ENCODE peak calls at places on chromosomes 12 and 14, in six cellular contexts. Y is left lung, D is dorsolateral prefrontal cortex, H is tibial artery, F is fibroblast of lung, G is A673. N is an unnamed sample.

GRCh38 chr12:4117386-4118016 is 156.1 kb upstream of the CCND2 start:
- DNase-seq in Y (no peak), D (no peak), H (no peak), F (no peak), G (no peak), N (peak; percentile 35)

GRCh38 chr12:59548930-59549329 is 46.9 kb upstream of the SLC16A7 start:
- DNase-seq in Y (no peak), D (no peak), H (no peak), F (no peak), G (no peak), N (no peak)

GRCh38 chr14:88790501-88791251 is 2.1 kb downstream of the EML5 start:
- DNase-seq in Y (no peak), D (no peak), H (no peak), F (no peak), G (no peak), N (no peak)

GRCh38 chr14:57487771-57488170 is 5.9 kb downstream of the CCDC198 start:
- DNase-seq in Y (no peak), D (no peak), H (no peak), F (peak; percentile 74), G (peak; percentile 34), N (no peak)

GRCh38 chr12:101455685-101456084 is 19.5 kb upstream of the SPIC start:
- DNase-seq in Y (no peak), D (no peak), H (no peak), F (no peak), G (peak; percentile 22), N (no peak)

GRCh38 chr14:105163040-105163742 is 5.4 kb downstream of the JAG2 start:
- DNase-seq in Y (no peak), D (no peak), H (no peak), F (no peak), G (peak; percentile 55), N (no peak)

GRCh38 chr12:63068857-63069442 is 82.1 kb downstream of the AVPR1A start:
- DNase-seq in Y (no peak), D (no peak), H (no peak), F (peak; percentile 67), G (peak; percentile 73), N (no peak)

GRCh38 chr12:12572659-12573058 is 10.0 kb upstream of the DUSP16 start:
- DNase-seq in Y (no peak), D (no peak), H (no peak), F (no peak), G (no peak), N (no peak)

GRCh38 chr14:63901434-63902085 is 48.8 kb downstream of the SYNE2 start:
- DNase-seq in Y (no peak), D (no peak), H (peak; percentile 28), F (peak; percentile 61), G (peak; percentile 31), N (no peak)

GRCh38 chr12:55929306-55929791 is 1.6 kb upstream of the DGKA start:
- DNase-seq in Y (no peak), D (no peak), H (no peak), F (no peak), G (no peak), N (no peak)

GRCh38 chr14:71320734-71321555 is 413.7 kb downstream of the PCNX1 start:
- DNase-seq in Y (peak; percentile 94), D (peak; percentile 59), H (peak; percentile 40), F (peak; percentile 72), G (peak; percentile 80), N (peak; percentile 86)

GRCh38 chr12:4320287-4320858 is 640 bp upstream of the TIGAR start:
- DNase-seq in Y (no peak), D (no peak), H (no peak), F (no peak), G (no peak), N (no peak)

GRCh38 chr14:88611878-88612277 is 49.0 kb downstream of the ZC3H14 start:
- DNase-seq in Y (no peak), D (no peak), H (no peak), F (peak; percentile 30), G (no peak), N (no peak)

GRCh38 chr14:104303705-104304425 is 165.5 kb downstream of the KIF26A start:
- DNase-seq in Y (peak; percentile 70), D (no peak), H (no peak), F (no peak), G (no peak), N (no peak)

GRCh38 chr14:30883508-30884294 is 9.3 kb downstream of the COCH start:
- DNase-seq in Y (no peak), D (no peak), H (no peak), F (no peak), G (no peak), N (no peak)

GRCh38 chr12:15794196-15794595 is 5.0 kb upstream of the EPS8 start:
- DNase-seq in Y (no peak), D (no peak), H (no peak), F (no peak), G (no peak), N (no peak)

GRCh38 chr12:3315201-3315661 is 175.8 kb upstream of the PRMT8 start:
- DNase-seq in Y (no peak), D (no peak), H (no peak), F (peak; percentile 78), G (no peak), N (no peak)

GRCh38 chr14:71454513-71455332 is 477.5 kb upstream of the RGS6 start:
- DNase-seq in Y (no peak), D (no peak), H (no peak), F (no peak), G (no peak), N (no peak)

GRCh38 chr12:76108356-76108755 is 23.9 kb upstream of the NAP1L1 start:
- DNase-seq in Y (no peak), D (no peak), H (no peak), F (no peak), G (no peak), N (no peak)

GRCh38 chr12:86948851-86949250 is 692.7 kb upstream of the MGAT4C start:
- DNase-seq in Y (no peak), D (no peak), H (no peak), F (peak; percentile 2), G (no peak), N (no peak)

GRCh38 chr14:74952697-74953484 is 2.5 kb downstream of the PGF start:
- DNase-seq in Y (peak; percentile 58), D (no peak), H (no peak), F (no peak), G (no peak), N (no peak)

GRCh38 chr14:36818794-36819384 is 157.2 kb downstream of the PAX9 start:
- DNase-seq in Y (no peak), D (no peak), H (no peak), F (peak; percentile 59), G (peak; percentile 40), N (no peak)

GRCh38 chr14:59771577-59771976 is 99.0 kb downstream of the RTN1 start:
- DNase-seq in Y (no peak), D (no peak), H (no peak), F (peak; percentile 87), G (peak; percentile 88), N (no peak)

GRCh38 chr14:94173885-94174621 is at the start of gene PPP4R4:
- DNase-seq in Y (peak; percentile 95), D (peak; percentile 74), H (peak; percentile 67), F (peak; percentile 72), G (peak; percentile 90), N (peak; percentile 77)

DNA sequence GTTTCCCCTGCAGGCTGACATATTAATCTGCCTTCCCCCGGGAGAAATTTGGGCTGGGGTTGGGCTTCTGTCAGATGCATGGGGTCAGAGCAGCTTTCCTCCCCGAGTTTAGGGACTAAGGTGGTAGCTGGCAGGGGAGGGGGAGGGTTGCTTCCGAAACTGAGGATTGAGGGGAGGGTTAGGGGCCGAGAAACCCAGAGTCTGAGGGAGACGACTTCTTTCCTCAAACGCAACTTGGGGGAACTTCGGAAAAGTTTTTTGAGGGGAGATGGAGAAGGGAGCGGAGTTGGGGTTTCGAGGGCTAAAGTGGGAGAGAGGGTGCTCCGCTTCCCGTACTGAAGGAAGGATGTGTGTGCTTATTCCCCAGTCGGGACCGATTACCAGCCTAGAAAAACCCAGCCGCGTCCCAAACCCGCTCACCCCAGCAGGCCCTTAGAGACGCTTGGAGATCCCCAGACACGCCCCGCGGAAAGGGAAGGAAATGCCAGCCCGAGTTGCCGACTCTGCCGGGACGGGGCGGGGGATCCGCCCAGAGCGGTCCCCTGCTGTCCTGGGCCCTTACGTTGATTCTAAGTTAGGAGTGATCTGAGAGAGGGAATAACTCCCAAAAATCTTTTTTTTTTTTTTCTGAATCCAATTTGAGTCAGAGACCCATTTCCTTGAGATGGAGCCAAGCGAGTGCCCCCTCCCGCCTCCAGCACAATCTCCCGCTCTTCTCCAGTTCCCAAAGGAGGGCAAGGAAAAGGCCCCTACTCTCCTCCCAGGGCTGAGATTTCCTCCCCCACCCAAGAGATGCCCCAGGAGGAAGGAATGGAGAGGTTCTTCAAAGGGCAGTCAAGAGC is 61.9 kb downstream of the SMUG1 start:
- DNase-seq in Y (no peak), D (no peak), H (peak; percentile 87), F (no peak), G (peak; percentile 77), N (peak; percentile 86)
- H3K4me3 ChIP-seq in Y (peak overlapping the region; percentile 39), D (no peak overlapping the region), H (peak overlapping the region; percentile 73), F (peak overlapping the region; percentile 67), G (peak overlapping the region; percentile 49), N (peak overlapping the region; percentile 95)

DNA sequence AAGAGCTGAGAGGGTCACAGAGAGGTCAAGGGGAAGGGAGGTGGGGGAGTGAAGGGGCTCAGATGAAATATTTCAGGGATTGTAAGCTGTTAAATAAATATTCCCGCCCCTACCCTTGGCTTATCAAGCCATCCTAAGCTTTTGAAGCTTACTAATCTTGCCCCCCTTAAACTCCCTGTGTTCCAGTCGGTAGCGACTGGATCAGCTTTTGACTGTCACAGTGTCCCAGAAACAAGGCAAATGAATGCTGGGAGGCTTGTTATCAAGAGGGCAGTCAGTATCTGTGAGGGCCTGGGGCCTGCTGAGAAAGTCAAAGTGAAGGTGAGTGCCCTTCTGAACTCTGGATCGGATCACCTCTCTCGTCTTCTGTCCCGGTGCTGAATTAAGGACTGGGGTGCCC is 128.1 kb downstream of the DACT1 start:
- DNase-seq in Y (no peak), D (no peak), H (no peak), F (no peak), G (no peak), N (no peak)
- H3K27ac ChIP-seq in Y (no peak overlapping the region), D (no peak overlapping the region), H (no peak overlapping the region), F (no peak overlapping the region), G (no peak overlapping the region), N (no peak overlapping the region)

DNA sequence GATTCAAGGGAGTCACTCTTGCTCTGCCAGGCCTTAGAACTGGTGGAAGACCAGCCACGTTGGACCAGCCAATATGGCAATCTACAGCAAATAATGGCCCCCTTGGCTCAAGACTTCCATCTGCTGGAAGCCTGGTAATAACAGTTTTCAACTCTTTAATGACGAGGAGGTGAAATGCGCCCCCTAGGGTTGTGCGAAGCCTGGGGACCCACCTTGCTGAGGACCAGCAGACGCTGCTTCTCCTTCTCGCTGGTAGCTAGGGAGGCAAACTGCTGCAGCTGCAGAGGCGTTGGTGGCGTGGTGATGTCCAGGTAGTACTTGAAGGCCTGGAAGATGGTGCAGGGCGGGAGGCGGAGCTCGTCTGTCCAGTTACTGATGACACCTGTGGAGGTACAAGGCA is 41.5 kb upstream of the FBXO21 start:
- DNase-seq in Y (no peak), D (no peak), H (no peak), F (no peak), G (no peak), N (no peak)
- TF ChIP-seq CTCF in Y (no peak), D (no peak), H (no peak), F (no peak), G (peak; percentile 36), N (no peak)

GRCh38 chr12:17302001-17302400 is 696.0 kb upstream of the LMO3 start:
- DNase-seq in Y (no peak), D (no peak), H (no peak), F (no peak), G (no peak), N (no peak)

GRCh38 chr12:17296882-17297281 is 690.9 kb upstream of the LMO3 start:
- DNase-seq in Y (no peak), D (no peak), H (no peak), F (no peak), G (no peak), N (no peak)

GRCh38 chr12:17304503-17305347 is 698.8 kb upstream of the LMO3 start:
- DNase-seq in Y (no peak), D (no peak), H (no peak), F (peak; percentile 65), G (peak; percentile 20), N (no peak)

GRCh38 chr12:17301544-17301943 is 695.6 kb upstream of the LMO3 start:
- DNase-seq in Y (no peak), D (no peak), H (no peak), F (no peak), G (peak; percentile 23), N (no peak)
- H3K4me3 ChIP-seq in Y (no peak overlapping the region), D (no peak overlapping the region), H (no peak overlapping the region), F (no peak overlapping the region), G (no peak overlapping the region), N (no peak overlapping the region)